ENCODE peak calls at places on chromosome 11, in ten cellular contexts. A, S, W, V, Q, O, K, P, C and Y are unnamed samples.
A peak's percentile ranks its signal among the peaks of the same experiment; 100 is the strongest.

GRCh38 chr11:132123449-132123848 is 753.0 kb downstream of the NTM start:
- DNase-seq in Q (no peak), P (no peak), K (no peak), W (no peak), O (no peak), A (no peak), V (no peak), C (no peak), S (no peak), Y (no peak)

GRCh38 chr11:33168605-33169240 is 7.4 kb upstream of the CSTF3 start:
- DNase-seq in W (no peak), S (no peak), Q (no peak), V (no peak), O (no peak), A (no peak), P (no peak), K (no peak), C (no peak), Y (no peak)

GRCh38 chr11:118572914-118573550 is 823 bp downstream of the ARCN1 start:
- DNase-seq in A (no peak), O (no peak), P (peak; percentile 25), Q (peak; percentile 40), W (no peak), C (no peak), K (peak; percentile 3), V (no peak), S (peak; percentile 8), Y (no peak)

GRCh38 chr11:2791521-2792375 is 92.0 kb upstream of the KCNQ1OT1 start:
- DNase-seq in O (peak; percentile 69), S (no peak), A (peak; percentile 72), V (peak; percentile 39), Q (no peak), K (no peak), C (peak; percentile 30), W (no peak), P (peak; percentile 28), Y (no peak)

GRCh38 chr11:118436639-118437045 is 350 bp downstream of the KMT2A start:
- DNase-seq in Q (peak; percentile 15), S (no peak), O (peak; percentile 69), W (no peak), C (peak; percentile 38), A (peak; percentile 67), V (peak; percentile 75), P (peak; percentile 52), K (no peak), Y (peak; percentile 85)

GRCh38 chr11:67615455-67616430 is 9.0 kb downstream of the NDUFV1 start:
- DNase-seq in P (peak; percentile 42), W (no peak), S (peak; percentile 41), Q (peak; percentile 62), K (peak; percentile 54), O (peak; percentile 78), V (peak; percentile 51), A (no peak), C (no peak), Y (peak; percentile 93)

GRCh38 chr11:97732011-97732632 is 1288.6 kb upstream of the CNTN5 start:
- DNase-seq in S (no peak), Q (no peak), C (no peak), P (no peak), A (no peak), O (no peak), K (no peak), W (no peak), V (no peak), Y (no peak)

GRCh38 chr11:111978028-111978771 is 41.1 kb downstream of the DIXDC1 start:
- DNase-seq in P (no peak), A (peak; percentile 90), V (no peak), C (peak; percentile 35), Q (peak; percentile 63), W (no peak), O (no peak), S (no peak), K (peak; percentile 72), Y (no peak)

GRCh38 chr11:46435679-46436078 is 44.1 kb upstream of the CHRM4 start:
- DNase-seq in K (no peak), S (no peak), Q (no peak), O (no peak), W (no peak), A (no peak), V (no peak), C (no peak), P (no peak), Y (no peak)

GRCh38 chr11:87263979-87264378 is 226.2 kb downstream of the TMEM135 start:
- DNase-seq in O (no peak), P (no peak), C (no peak), Q (peak; percentile 31), W (no peak), V (no peak), S (no peak), K (no peak), A (no peak), Y (no peak)

DNA sequence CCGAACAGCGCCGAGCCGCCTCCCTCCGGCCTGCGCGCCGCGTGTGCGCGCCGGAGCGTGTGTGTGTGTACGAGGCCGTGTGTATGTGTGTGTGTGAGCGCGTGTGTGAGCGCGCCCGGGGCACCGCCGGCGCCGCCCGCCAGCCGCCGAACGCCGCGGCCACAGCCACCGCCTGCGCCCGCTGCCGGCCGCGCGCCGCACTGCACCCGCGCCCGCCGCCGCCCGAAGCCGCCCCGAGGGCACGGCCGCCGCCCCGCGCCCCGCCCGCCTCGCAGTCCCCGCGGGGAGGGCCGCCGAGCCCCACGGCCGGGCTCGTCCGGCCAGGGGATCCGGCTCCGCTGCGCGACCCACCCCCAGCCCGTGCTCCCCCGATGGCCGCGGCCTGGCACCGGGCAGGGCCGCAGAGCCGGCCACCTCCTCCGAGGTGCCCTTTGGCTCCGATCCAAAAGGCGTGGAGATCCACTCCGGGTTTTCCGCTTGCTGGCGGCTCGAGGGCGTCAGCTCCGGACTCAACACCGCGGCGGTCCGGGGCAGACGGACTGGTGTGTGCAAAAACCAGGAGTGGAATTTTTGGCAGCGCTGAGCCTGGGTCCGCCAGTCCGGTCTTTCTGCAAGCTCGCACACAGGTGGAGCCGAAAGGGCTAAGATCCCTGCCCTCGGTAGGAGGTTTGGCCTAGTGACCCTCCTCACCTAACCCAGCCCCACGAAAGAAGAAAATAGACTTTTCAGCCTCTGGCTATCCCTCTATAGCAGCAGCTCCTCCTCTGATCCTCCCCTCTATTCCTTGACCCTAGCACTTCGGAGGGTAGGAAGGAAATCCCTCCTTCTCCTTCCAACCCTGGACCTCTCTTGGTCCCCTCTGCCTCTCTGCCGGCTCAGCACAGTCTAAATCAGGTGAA is at the start of gene SYT7:
- DNase-seq in W (peak; percentile 96), S (peak; percentile 94), A (peak; percentile 97), Q (peak; percentile 99), P (peak; percentile 96), C (peak; percentile 94), O (peak; percentile 97), K (peak; percentile 97), V (peak; percentile 96), Y (no peak)
- TF ChIP-seq CTCF in W (peak; percentile 20), S (no peak), A (peak; percentile 60), Q (peak; percentile 15), P (no peak), C (no peak), O (peak; percentile 10), K (peak; percentile 23), V (no peak), Y (peak; percentile 71)

GRCh38 chr11:9247863-9248262 is 17.3 kb downstream of the DENND5A start:
- DNase-seq in S (no peak), A (no peak), W (no peak), C (no peak), V (no peak), Q (no peak), O (no peak), K (no peak), P (no peak), Y (no peak)

GRCh38 chr11:9253086-9253485 is 12.1 kb downstream of the DENND5A start:
- DNase-seq in A (no peak), K (no peak), W (no peak), O (no peak), S (no peak), V (no peak), Q (no peak), P (no peak), C (no peak), Y (no peak)

GRCh38 chr11:9249252-9249651 is 15.9 kb downstream of the DENND5A start:
- DNase-seq in Q (no peak), K (no peak), C (no peak), V (no peak), W (no peak), A (no peak), S (no peak), P (no peak), O (no peak), Y (no peak)

GRCh38 chr11:9251306-9251705 is 13.8 kb downstream of the DENND5A start:
- DNase-seq in C (no peak), V (no peak), W (no peak), S (no peak), A (no peak), P (no peak), O (no peak), Q (peak; percentile 22), K (no peak), Y (no peak)

DNA sequence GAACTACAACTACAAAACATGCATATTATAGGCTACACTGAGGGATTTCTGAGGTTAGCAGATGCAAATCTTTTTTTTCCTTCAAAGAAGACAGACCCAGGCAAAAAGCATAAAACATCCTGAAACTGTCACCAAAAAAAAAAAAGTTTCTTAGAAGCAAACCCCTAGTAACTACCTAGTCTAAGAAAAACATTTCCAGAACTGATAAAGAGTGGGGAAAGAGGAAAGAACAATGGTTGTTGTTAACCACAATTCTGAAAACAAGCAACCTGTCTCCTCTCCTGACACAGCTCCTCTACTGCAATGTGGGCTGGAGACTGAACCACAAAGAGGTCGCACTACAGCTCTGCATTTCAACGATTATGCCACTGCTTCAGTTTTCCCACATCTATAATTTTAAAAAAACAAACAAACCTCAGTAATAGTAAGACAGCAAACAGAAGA is 15.0 kb downstream of the DENND5A start:
- DNase-seq in W (no peak), P (peak; percentile 47), S (no peak), C (no peak), A (no peak), V (no peak), O (no peak), Q (no peak), K (no peak), Y (no peak)
- H3K4me1 ChIP-seq in W (peaks cover 7% of the 10 kb centered on the region), P (peaks cover 71% of the 10 kb centered on the region), S (no peaks in the 10 kb centered on the region), C (no peaks in the 10 kb centered on the region), A (peaks cover 32% of the 10 kb centered on the region), V (no peaks in the 10 kb centered on the region), O (peaks cover 11% of the 10 kb centered on the region), Q (peaks cover 5% of the 10 kb centered on the region), K (peaks cover 5% of the 10 kb centered on the region), Y (peaks cover 25% of the 10 kb centered on the region)

GRCh38 chr11:133619397-133619796 is 87.1 kb upstream of the OPCML start:
- DNase-seq in Q (no peak), O (no peak), W (no peak), P (no peak), V (no peak), A (no peak), K (peak; percentile 15), C (no peak), S (no peak), Y (no peak)

GRCh38 chr11:133618500-133618899 is 86.2 kb upstream of the OPCML start:
- DNase-seq in Q (no peak), A (no peak), K (no peak), S (no peak), V (no peak), O (no peak), W (no peak), P (no peak), C (no peak), Y (no peak)

GRCh38 chr11:133619973-133620372 is 87.7 kb upstream of the OPCML start:
- DNase-seq in V (no peak), O (no peak), C (no peak), P (no peak), S (no peak), W (no peak), A (no peak), K (peak; percentile 24), Q (no peak), Y (no peak)
- TF ChIP-seq CTCF in V (no peak), O (peak; percentile 7), C (no peak), P (no peak), S (no peak), W (no peak), A (no peak), K (peak; percentile 40), Q (no peak), Y (no peak)

GRCh38 chr11:35139883-35140282 is 912 bp downstream of the CD44 start:
- DNase-seq in V (no peak), O (no peak), Q (peak; percentile 18), K (no peak), C (no peak), A (peak; percentile 68), W (no peak), P (no peak), S (no peak), Y (no peak)
- H3K4me1 ChIP-seq in V (peaks cover 27% of the 10 kb centered on the region), O (peaks cover 41% of the 10 kb centered on the region), Q (peaks cover 51% of the 10 kb centered on the region), K (peaks cover 5% of the 10 kb centered on the region), C (peaks cover 19% of the 10 kb centered on the region), A (peaks cover 58% of the 10 kb centered on the region), W (peaks cover 15% of the 10 kb centered on the region), P (peaks cover 42% of the 10 kb centered on the region), S (peaks cover 57% of the 10 kb centered on the region), Y (peaks cover 61% of the 10 kb centered on the region)